ENCODE peak calls at places on chromosomes 2 and 18, in five cellular contexts. G, E, A, P and U are unnamed samples.

GRCh38 chr18:73244411-73244810 is 376.6 kb upstream of the NETO1 start:
- DNase-seq in G (no peak), E (no peak), A (no peak), P (peak), U (no peak)

GRCh38 chr2:203462308-203462707 is 72.8 kb downstream of the RAPH1 start:
- DNase-seq in G (no peak), E (no peak), A (no peak), P (no peak), U (no peak)

GRCh38 chr2:123086613-123087012 is 938.5 kb upstream of the CNTNAP5 start:
- DNase-seq in G (no peak), E (no peak), A (no peak), P (no peak), U (no peak)

GRCh38 chr2:239283961-239284801 is 116.6 kb downstream of the HDAC4 start:
- DNase-seq in G (no peak), E (no peak), A (no peak), P (no peak), U (no peak)

GRCh38 chr2:142872900-142873724 is 4.4 kb upstream of the KYNU start:
- DNase-seq in G (no peak), E (no peak), A (peak), P (peak), U (no peak)

GRCh38 chr2:112483047-112483473 is 1.1 kb downstream of the TTL start:
- DNase-seq in G (no peak), E (no peak), A (peak), P (peak), U (peak)

GRCh38 chr2:238457927-238458324 is 31.2 kb downstream of the ASB1 start:
- DNase-seq in G (no peak), E (no peak), A (peak), P (no peak), U (no peak)

GRCh38 chr2:181628590-181629585 is 28.0 kb downstream of the CERKL start:
- DNase-seq in G (no peak), E (no peak), A (no peak), P (no peak), U (no peak)

GRCh38 chr2:152200562-152201465 is 25.3 kb upstream of the STAM2 start:
- DNase-seq in G (peak), E (peak), A (peak), P (peak), U (peak)

GRCh38 chr2:74632939-74633312 is 15.2 kb downstream of the M1AP start:
- DNase-seq in G (no peak), E (no peak), A (no peak), P (no peak), U (no peak)

GRCh38 chr18:62289047-62289446 is 36.1 kb upstream of the TNFRSF11A start:
- DNase-seq in G (no peak), E (no peak), A (no peak), P (no peak), U (no peak)

GRCh38 chr2:221104391-221104811 is 467.7 kb downstream of the EPHA4 start:
- DNase-seq in G (peak), E (peak), A (peak), P (peak), U (peak)

GRCh38 chr2:231343988-231344387 is 51.5 kb upstream of the B3GNT7 start:
- DNase-seq in G (no peak), E (no peak), A (no peak), P (no peak), U (no peak)

GRCh38 chr2:230748087-230748486 is 35.4 kb downstream of the CAB39 start:
- DNase-seq in G (no peak), E (no peak), A (peak), P (peak), U (no peak)

GRCh38 chr2:237693281-237694039 is 66.1 kb downstream of the LRRFIP1 start:
- DNase-seq in G (no peak), E (peak), A (peak), P (peak), U (peak)

GRCh38 chr2:217105733-217106649 is 246.1 kb upstream of the TNP1 start:
- DNase-seq in G (no peak), E (peak), A (peak), P (peak), U (no peak)

GRCh38 chr18:7198326-7198725 is 32.6 kb upstream of the LRRC30 start:
- DNase-seq in G (no peak), E (no peak), A (no peak), P (no peak), U (no peak)

GRCh38 chr2:147888665-147889064 is 43.8 kb downstream of the ACVR2A start:
- DNase-seq in G (no peak), E (no peak), A (no peak), P (no peak), U (peak)

GRCh38 chr2:5590836-5591235 is 101.3 kb upstream of the SOX11 start:
- DNase-seq in G (no peak), E (no peak), A (no peak), P (no peak), U (no peak)

GRCh38 chr2:178109813-178110212 is 2.4 kb upstream of the RBM45 start:
- DNase-seq in G (no peak), E (no peak), A (peak), P (peak), U (peak)

GRCh38 chr2:10547011-10547410 is 98.9 kb upstream of the ODC1 start:
- DNase-seq in G (no peak), E (no peak), A (no peak), P (peak), U (no peak)

GRCh38 chr18:3456686-3457069 is 6.7 kb downstream of the TGIF1 start:
- DNase-seq in G (no peak), E (no peak), A (no peak), P (no peak), U (no peak)

GRCh38 chr2:223735659-223736244 is 101.6 kb downstream of the AP1S3 start:
- DNase-seq in G (no peak), E (no peak), A (peak), P (peak), U (no peak)

GRCh38 chr2:230974096-230974913 is 21.6 kb upstream of the SPATA3 start:
- DNase-seq in G (no peak), E (peak), A (peak), P (peak), U (peak)

GRCh38 chr2:172722481-172722880 is 13.2 kb upstream of the RAPGEF4 start:
- DNase-seq in G (no peak), E (no peak), A (no peak), P (peak), U (no peak)

GRCh38 chr2:179596018-179596417 is 265.4 kb downstream of the ZNF385B start:
- DNase-seq in G (no peak), E (no peak), A (peak), P (peak), U (no peak)

DNA sequence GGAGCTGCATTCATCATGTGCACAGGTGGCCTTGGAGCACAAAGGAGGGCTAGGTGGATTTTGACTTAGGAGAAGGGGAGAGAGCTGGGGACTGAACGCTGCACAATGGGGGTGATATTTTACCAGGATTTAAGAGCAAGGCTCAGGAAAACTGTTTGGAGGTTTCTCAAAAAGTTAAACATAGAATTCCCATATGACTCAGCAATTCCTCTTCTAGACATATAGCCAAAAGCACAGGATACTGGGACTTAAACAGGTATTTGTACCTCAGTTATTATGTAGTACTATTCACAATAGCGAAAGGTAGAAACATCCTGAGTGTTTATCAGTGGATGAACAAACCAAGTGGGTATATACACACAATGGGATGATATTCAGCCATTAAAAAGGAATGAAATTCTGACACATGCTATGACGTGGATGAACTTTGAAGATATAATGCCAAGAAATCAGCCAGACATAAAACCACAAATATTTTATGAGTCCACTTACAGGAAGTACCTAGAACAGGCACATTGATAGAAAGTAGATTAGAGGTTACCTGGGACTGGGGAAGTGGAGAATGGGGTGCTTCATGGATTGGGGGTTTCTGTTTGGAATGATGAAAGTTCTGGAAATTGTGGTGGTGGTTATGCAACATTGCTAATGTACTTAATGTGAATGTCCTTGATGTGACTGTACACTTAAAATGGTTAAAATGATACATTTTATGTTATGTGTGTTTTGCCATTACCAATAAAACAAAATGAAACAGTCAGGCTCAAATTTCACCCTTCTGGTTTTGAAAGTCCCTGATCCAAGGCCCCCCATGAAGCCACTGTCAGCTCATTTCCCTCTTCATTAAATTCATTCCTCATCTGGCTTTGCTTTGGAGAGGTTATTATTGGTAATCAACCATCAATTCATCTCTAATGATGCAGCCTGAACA is 217.0 kb downstream of the HAUS1 start:
- DNase-seq in G (no peak), E (no peak), A (peak), P (peak), U (no peak)
- TF ChIP-seq CTCF in G (no peak), E (no peak), A (no peak), P (no peak), U (no peak)

DNA sequence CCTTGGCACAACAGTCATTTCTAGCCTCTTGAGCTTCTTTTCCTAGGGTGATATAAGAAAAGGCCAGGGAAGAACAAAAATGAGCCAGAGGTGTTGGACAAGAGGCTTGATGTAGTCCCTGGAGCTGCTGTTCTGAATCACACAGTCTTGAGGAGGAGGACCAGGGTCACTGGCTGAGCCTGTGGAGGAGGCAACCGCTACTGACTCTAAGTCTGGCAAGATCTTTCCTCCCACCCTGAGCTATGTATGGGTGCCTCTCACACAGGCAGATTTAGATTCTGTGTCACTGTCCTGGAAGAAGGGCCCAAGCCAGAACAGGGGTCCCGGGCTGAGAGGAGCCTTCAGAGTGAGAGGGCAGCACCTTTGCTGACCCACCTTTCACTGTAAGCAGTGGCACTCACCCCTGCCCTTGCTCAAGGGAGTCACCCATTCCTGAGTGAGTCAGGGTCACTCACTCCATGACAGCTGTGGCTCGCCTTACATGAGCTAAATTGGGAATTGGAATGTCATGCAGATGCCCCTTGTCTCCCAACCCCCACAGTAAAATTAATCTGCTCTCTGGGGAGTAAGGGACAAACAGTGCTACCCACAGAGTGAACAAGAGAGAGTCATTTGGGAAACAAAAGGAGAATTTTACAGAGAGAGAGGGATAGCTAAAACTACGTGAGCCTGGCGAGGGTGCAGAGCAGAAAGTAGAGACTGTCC is at the start of gene TRIM54:
- DNase-seq in G (peak), E (no peak), A (peak), P (no peak), U (no peak)
- H3K4me3 ChIP-seq in G (peak), E (no peak), A (no peak), P (no peak), U (no peak)

GRCh38 chr2:18883626-18884456 is 294.5 kb upstream of the NT5C1B start:
- DNase-seq in G (no peak), E (no peak), A (peak), P (peak), U (peak)
- TF ChIP-seq CTCF in G (no peak), E (no peak), A (peak), P (peak), U (peak)

GRCh38 chr2:119433636-119434327 is 2.1 kb downstream of the TMEM37 start:
- DNase-seq in G (no peak), E (no peak), A (no peak), P (no peak), U (no peak)
- H3K4me3 ChIP-seq in G (no peak), E (peak), A (no peak), P (no peak), U (no peak)

GRCh38 chr2:45823723-45824206 is 172.3 kb downstream of the PRKCE start:
- DNase-seq in G (peak), E (peak), A (no peak), P (no peak), U (no peak)
- TF ChIP-seq CTCF in G (no peak), E (no peak), A (no peak), P (no peak), U (no peak)

DNA sequence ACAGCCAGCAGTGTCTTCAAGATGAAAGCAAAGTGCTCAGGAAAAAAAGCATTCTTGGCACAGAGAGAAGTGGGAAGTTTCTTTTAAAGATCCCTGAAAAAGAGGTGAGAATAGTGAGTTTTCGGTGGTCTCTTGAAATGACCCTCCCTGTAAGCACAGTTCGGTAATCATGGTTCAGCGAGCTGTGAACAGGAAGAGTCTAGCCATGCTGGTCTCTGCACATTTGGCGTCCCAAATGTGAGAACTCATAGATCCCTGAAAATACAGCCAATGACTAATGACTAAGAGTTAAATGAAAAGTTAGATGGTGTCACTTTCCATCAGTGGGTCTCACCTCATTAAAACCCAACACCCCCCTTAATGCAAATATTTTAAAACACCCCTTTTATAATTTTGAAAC is 3.4 kb downstream of the IL1R1 start:
- DNase-seq in G (no peak), E (no peak), A (no peak), P (no peak), U (no peak)
- H3K4me3 ChIP-seq in G (peak), E (peak), A (peak), P (no peak), U (no peak)

GRCh38 chr2:240462073-240462703 is 26.7 kb downstream of the GPC1 start:
- DNase-seq in G (no peak), E (peak), A (no peak), P (no peak), U (no peak)

GRCh38 chr2:240459401-240460242 is 24.2 kb downstream of the GPC1 start:
- DNase-seq in G (peak), E (no peak), A (no peak), P (no peak), U (no peak)

GRCh38 chr2:240460243-240460630 is 24.8 kb downstream of the GPC1 start:
- DNase-seq in G (no peak), E (no peak), A (no peak), P (no peak), U (no peak)

GRCh38 chr2:240461471-240462072 is 26.1 kb downstream of the GPC1 start:
- DNase-seq in G (no peak), E (peak), A (no peak), P (no peak), U (no peak)

DNA sequence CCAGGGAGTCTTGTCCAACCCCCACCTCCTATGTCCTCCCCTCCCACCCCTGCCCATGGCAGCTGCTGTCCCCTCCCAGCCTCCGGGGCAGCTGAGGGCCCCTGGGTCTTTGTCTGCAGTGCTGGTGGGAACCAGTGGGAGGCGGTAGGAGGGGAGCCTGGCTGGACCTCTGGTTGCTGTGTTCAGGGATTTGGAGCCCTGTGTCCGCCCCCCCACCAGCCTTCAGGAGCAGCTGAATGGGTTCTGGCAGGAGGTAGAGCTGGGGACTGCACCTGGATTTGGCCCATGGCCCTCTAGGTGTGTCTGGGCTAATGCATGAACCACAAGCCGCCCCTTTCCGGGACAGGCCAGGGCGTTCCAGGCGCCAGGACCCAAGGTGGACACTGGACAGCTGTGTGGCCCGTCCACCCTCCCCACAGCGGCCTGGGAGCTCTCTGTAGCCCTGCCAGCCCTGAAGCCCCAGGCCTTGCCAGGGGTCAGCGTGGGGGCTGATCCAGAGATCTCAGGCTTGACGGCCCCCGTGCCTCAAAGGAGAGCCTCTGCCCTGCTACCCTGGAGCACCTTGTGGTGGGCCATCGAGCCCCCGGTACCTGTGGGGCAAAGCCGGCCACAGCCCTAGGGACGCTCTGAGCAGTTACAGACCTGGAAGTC is 25.4 kb downstream of the GPC1 start:
- DNase-seq in G (peak), E (no peak), A (no peak), P (no peak), U (no peak)
- TF ChIP-seq CTCF in G (no peak), E (no peak), A (no peak), P (peak), U (peak)

GRCh38 chr2:118312963-118313756 is 224.9 kb downstream of the INSIG2 start:
- DNase-seq in G (no peak), E (no peak), A (no peak), P (no peak), U (no peak)

GRCh38 chr2:118310016-118310877 is 222.0 kb downstream of the INSIG2 start:
- DNase-seq in G (no peak), E (no peak), A (peak), P (peak), U (peak)

GRCh38 chr2:118307864-118308263 is 219.6 kb downstream of the INSIG2 start:
- DNase-seq in G (no peak), E (no peak), A (no peak), P (no peak), U (no peak)

GRCh38 chr2:118309201-118310015 is 221.1 kb downstream of the INSIG2 start:
- DNase-seq in G (no peak), E (no peak), A (no peak), P (no peak), U (no peak)

DNA sequence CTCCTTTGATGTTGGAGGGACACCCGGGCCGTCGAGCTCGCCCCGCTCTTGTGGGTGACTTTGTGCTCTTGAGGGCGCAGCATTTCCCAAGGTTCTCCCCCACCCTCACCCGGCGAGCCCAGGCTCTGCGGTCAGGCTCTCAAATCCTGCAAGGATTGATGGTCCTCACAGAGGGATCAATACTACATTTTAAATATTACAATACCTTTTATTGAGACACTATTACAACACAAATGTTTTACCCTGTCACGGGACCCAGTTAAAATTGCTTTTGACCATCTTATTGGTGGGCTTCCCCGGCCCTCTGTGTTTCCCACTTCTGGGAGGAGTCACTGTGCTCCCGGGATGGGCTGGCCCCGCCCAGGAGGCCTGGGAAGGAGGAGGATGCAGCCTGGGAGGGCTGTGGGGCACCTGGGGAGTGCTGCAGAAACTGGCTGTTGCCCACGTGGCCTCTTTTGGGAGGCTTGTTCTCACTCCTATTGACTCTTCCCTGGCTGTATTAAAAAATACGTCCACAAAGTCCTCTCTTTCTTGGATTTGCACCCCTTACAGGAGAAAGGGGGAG is 222.7 kb downstream of the INSIG2 start:
- DNase-seq in G (peak), E (no peak), A (no peak), P (no peak), U (no peak)
- H3K4me3 ChIP-seq in G (peak), E (peak), A (no peak), P (no peak), U (peak)

GRCh38 chr2:117956036-117956791 is 57.7 kb downstream of the CCDC93 start:
- DNase-seq in G (no peak), E (no peak), A (no peak), P (no peak), U (no peak)
- TF ChIP-seq CTCF in G (peak), E (no peak), A (peak), P (no peak), U (no peak)